ENCODE peak calls at places on chromosomes 7 and 10, in six cellular contexts. P, W, B, V, F and E are unnamed samples.

GRCh38 chr7:131010714-131011436 is 276.9 kb upstream of the KLF14 start:
- DNase-seq in P (no peak), W (peak), B (no peak), V (no peak), F (no peak), E (no peak)

GRCh38 chr7:46385662-46386309 is 464.7 kb upstream of the IGFBP3 start:
- DNase-seq in P (no peak), W (no peak), B (no peak), V (no peak), F (peak), E (no peak)

GRCh38 chr10:75231672-75232581 is 3.8 kb downstream of the COMTD1 start:
- DNase-seq in P (no peak), W (no peak), B (peak), V (no peak), F (no peak), E (no peak)

GRCh38 chr7:22675917-22676343 is 51.1 kb upstream of the IL6 start:
- DNase-seq in P (no peak), W (no peak), B (no peak), V (no peak), F (peak), E (no peak)

GRCh38 chr7:127995157-127995865 is 35.9 kb downstream of the LRRC4 start:
- DNase-seq in P (no peak), W (no peak), B (no peak), V (no peak), F (no peak), E (no peak)

GRCh38 chr10:8338177-8338766 is 283.8 kb downstream of the GATA3 start:
- DNase-seq in P (no peak), W (no peak), B (no peak), V (no peak), F (no peak), E (no peak)

GRCh38 chr7:94088560-94088959 is 84.4 kb upstream of the BET1 start:
- DNase-seq in P (no peak), W (no peak), B (no peak), V (no peak), F (no peak), E (no peak)

GRCh38 chr7:110877086-110877485 is 213.8 kb upstream of the LRRN3 start:
- DNase-seq in P (no peak), W (no peak), B (no peak), V (no peak), F (no peak), E (no peak)

GRCh38 chr7:159192013-159192412 is 47.3 kb upstream of the VIPR2 start:
- DNase-seq in P (no peak), W (no peak), B (no peak), V (no peak), F (no peak), E (no peak)

GRCh38 chr7:55375237-55375636 is 10.1 kb downstream of the LANCL2 start:
- DNase-seq in P (no peak), W (no peak), B (no peak), V (no peak), F (no peak), E (no peak)

GRCh38 chr7:157962458-157963306 is 624.9 kb downstream of the PTPRN2 start:
- DNase-seq in P (peak), W (no peak), B (no peak), V (no peak), F (no peak), E (no peak)

GRCh38 chr7:138036135-138036534 is 34.2 kb upstream of the CREB3L2 start:
- DNase-seq in P (no peak), W (no peak), B (no peak), V (no peak), F (no peak), E (no peak)